ENCODE peak calls at places on chromosomes 6 and 20, in four cellular contexts. L is neuronal stem cell, D is K562, Q is GM23338. C is an unnamed sample. For H3K4me1, the result is how much of the 10 kb centered on the place peaks cover.

GRCh38 chr20:14878676-14879019 is 541.2 kb upstream of the FLRT3 start:
- DNase-seq in D (no peak), Q (no peak), L (no peak), C (no peak)

GRCh38 chr6:7615611-7616383 is 25.8 kb downstream of the SNRNP48 start:
- DNase-seq in L (peak), Q (peak), D (peak), C (peak)

GRCh38 chr6:152529364-152529763 is 107.8 kb downstream of the SYNE1 start:
- DNase-seq in D (no peak), Q (no peak), L (no peak), C (no peak)

GRCh38 chr6:42257614-42258013 is 40.0 kb upstream of the MRPS10 start:
- DNase-seq in L (no peak), D (no peak), Q (peak), C (no peak)

GRCh38 chr6:47303861-47304260 is 5.8 kb downstream of the TNFRSF21 start:
- DNase-seq in D (no peak), Q (no peak), L (no peak), C (no peak)

GRCh38 chr6:53979468-53980067 is 131.7 kb upstream of the MLIP start:
- DNase-seq in L (peak), Q (peak), D (peak), C (peak)

GRCh38 chr20:38222231-38222922 is 38.2 kb downstream of the KIAA1755 start:
- DNase-seq in D (peak), Q (peak), L (peak), C (peak)

GRCh38 chr6:167580512-167580911 is 246.2 kb upstream of the AFDN start:
- DNase-seq in L (no peak), D (no peak), Q (no peak), C (no peak)

GRCh38 chr20:48743807-48744206 is 84.0 kb downstream of the PREX1 start:
- DNase-seq in Q (no peak), L (no peak), D (no peak), C (no peak)

GRCh38 chr6:137799950-137800568 is 67.0 kb upstream of the TNFAIP3 start:
- DNase-seq in D (peak), L (no peak), Q (peak), C (peak)

GRCh38 chr6:89355511-89356185 is 3.1 kb upstream of the UBE2J1 start:
- DNase-seq in Q (no peak), L (no peak), D (no peak), C (peak)

GRCh38 chr6:89359561-89359960 is 7.0 kb upstream of the UBE2J1 start:
- DNase-seq in L (no peak), Q (peak), D (no peak), C (no peak)

GRCh38 chr6:89353702-89354392 is 1.3 kb upstream of the UBE2J1 start:
- DNase-seq in Q (no peak), L (peak), D (no peak), C (peak)

GRCh38 chr6:89357390-89357789 is 4.9 kb upstream of the UBE2J1 start:
- DNase-seq in Q (no peak), L (no peak), D (no peak), C (peak)

GRCh38 chr6:89356644-89357043 is 4.1 kb upstream of the UBE2J1 start:
- DNase-seq in Q (no peak), L (no peak), D (no peak), C (peak)
- H3K4me1 ChIP-seq in Q (under half), L (under half), D (under half), C (half or more)

DNA sequence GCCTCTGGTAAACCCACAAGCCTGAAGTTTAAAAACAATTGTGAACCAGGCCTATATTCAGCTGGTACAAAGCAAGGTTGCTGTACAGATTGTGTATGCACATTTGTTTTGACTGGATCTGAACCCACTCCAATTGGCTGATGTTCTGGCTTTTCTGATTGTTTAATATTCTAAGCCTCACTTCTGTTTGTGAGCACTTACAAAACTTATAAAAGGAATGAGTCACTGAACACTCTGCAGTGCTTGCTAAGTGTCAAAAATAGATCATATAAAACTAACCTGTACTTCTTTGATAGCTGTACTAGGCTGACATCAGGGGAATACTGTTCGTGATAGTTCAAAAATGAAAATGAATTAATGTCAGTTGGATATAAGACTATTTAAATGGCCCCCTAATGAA is 12.1 kb downstream of the COL21A1 start:
- DNase-seq in L (no peak), Q (no peak), D (no peak), C (no peak)
- H3K4me1 ChIP-seq in L (under half), Q (under half), D (under half), C (under half)

DNA sequence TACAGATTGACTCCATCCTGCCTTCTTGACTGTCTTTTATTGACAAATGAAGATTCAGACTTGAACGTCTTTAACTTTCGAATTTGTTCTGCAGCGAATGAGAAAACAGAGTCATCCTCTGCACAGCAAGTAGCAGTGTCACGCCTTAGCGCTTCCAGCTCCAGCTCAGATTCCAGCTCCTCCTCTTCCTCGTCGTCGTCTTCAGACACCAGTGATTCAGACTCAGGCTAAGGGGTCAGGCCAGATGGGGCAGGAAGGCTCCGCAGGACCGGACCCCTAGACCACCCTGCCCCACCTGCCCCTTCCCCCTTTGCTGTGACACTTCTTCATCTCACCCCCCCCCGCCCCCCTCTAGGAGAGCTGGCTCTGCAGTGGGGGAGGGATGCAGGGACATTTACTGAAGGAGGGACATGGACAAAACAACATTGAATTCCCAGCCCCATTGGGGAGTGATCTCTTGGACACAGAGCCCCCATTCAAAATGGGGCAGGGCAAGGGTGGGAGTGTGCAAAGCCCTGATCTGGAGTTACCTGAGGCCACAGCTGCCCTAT is 12.2 kb downstream of the BRD2 start:
- DNase-seq in L (no peak), D (peak), Q (no peak), C (no peak)
- H3K4me1 ChIP-seq in L (under half), D (under half), Q (under half), C (under half)

GRCh38 chr6:44983467-44984365 is 344.4 kb upstream of the RUNX2 start:
- DNase-seq in Q (no peak), L (no peak), D (no peak), C (no peak)
- H3K4me1 ChIP-seq in Q (under half), L (under half), D (under half), C (under half)